ENCODE peak calls at places on chromosomes 5 and 9, in four cellular contexts. L is heart right ventricle, V is left ventricle myocardium inferior, M is body of pancreas. S is an unnamed sample.

GRCh38 chr5:560792-561166 is 36.5 kb upstream of the SLC9A3 start:
- DNase-seq in V (no peak), L (no peak), M (no peak), S (no peak)

GRCh38 chr9:81588148-81588874 is 101.0 kb downstream of the TLE1 start:
- DNase-seq in V (no peak), L (no peak), M (peak; percentile 92), S (no peak)

GRCh38 chr5:54524704-54525103 is 7.1 kb downstream of the SNX18 start:
- DNase-seq in M (peak; percentile 64), V (peak; percentile 41), L (peak; percentile 36), S (no peak)

GRCh38 chr5:6572086-6572824 is 60.6 kb downstream of the NSUN2 start:
- DNase-seq in M (no peak), L (no peak), V (no peak), S (no peak)

GRCh38 chr5:31161772-31162171 is 31.7 kb upstream of the CDH6 start:
- DNase-seq in V (no peak), L (no peak), M (no peak), S (no peak)

GRCh38 chr5:96733771-96734498 is 71.8 kb downstream of the CAST start:
- DNase-seq in M (no peak), L (no peak), V (no peak), S (no peak)

GRCh38 chr5:33937017-33937699 is 972 bp downstream of the RXFP3 start:
- DNase-seq in M (no peak), L (no peak), V (no peak), S (peak; percentile 10)

GRCh38 chr9:95077053-95077765 is 240.3 kb downstream of the FANCC start:
- DNase-seq in V (no peak), L (no peak), M (no peak), S (no peak)

GRCh38 chr9:6007770-6008168 is 7.7 kb downstream of the RANBP6 start:
- DNase-seq in L (peak; percentile 78), M (peak; percentile 85), V (peak; percentile 78), S (peak; percentile 75)

GRCh38 chr9:121876658-121877271 is 216.3 kb downstream of the TTLL11 start:
- DNase-seq in L (no peak), V (peak; percentile 46), M (no peak), S (no peak)

GRCh38 chr5:66134407-66134843 is 9.7 kb upstream of the SREK1 start:
- DNase-seq in L (peak; percentile 5), V (no peak), M (no peak), S (peak; percentile 46)

GRCh38 chr5:116763987-116764866 is 189.6 kb upstream of the SEMA6A start:
- DNase-seq in V (no peak), M (no peak), L (no peak), S (no peak)

GRCh38 chr5:168159425-168159824 is 132.0 kb upstream of the WWC1 start:
- DNase-seq in V (no peak), M (peak; percentile 75), L (no peak), S (no peak)

GRCh38 chr5:39195198-39195826 is 24.1 kb downstream of the FYB1 start:
- DNase-seq in M (no peak), L (no peak), V (no peak), S (no peak)

GRCh38 chr9:132703336-132703735 is 33.1 kb downstream of the GTF3C4 start:
- DNase-seq in M (no peak), L (no peak), V (no peak), S (no peak)

GRCh38 chr9:21334969-21335632 is at the start of gene KLHL9:
- DNase-seq in M (peak; percentile 95), V (peak; percentile 93), L (peak; percentile 94), S (peak; percentile 93)

GRCh38 chr9:124285903-124286291 is 28.1 kb downstream of the NEK6 start:
- DNase-seq in M (peak; percentile 57), L (peak; percentile 73), V (peak; percentile 60), S (peak; percentile 98)

GRCh38 chr5:32172908-32173393 is 1.2 kb downstream of the GOLPH3 start:
- DNase-seq in M (no peak), L (no peak), V (no peak), S (no peak)

GRCh38 chr9:117777823-117778222 is 73.6 kb downstream of the TLR4 start:
- DNase-seq in L (peak; percentile 6), M (no peak), V (no peak), S (no peak)

GRCh38 chr9:116405321-116405720 is 251.7 kb downstream of the PAPPA start:
- DNase-seq in M (no peak), V (no peak), L (no peak), S (no peak)

GRCh38 chr5:11172484-11172883 is 411.4 kb upstream of the DAP start:
- DNase-seq in L (no peak), V (no peak), M (no peak), S (no peak)

GRCh38 chr9:108377881-108378280 is 477.9 kb downstream of the ACTL7B start:
- DNase-seq in M (no peak), L (no peak), V (no peak), S (no peak)

GRCh38 chr9:16138961-16139441 is 586.2 kb downstream of the CCDC171 start:
- DNase-seq in L (peak; percentile 69), V (peak; percentile 72), M (peak; percentile 7), S (no peak)

GRCh38 chr5:136155769-136156168 is 23.1 kb downstream of the SMAD5 start:
- DNase-seq in L (no peak), M (no peak), V (no peak), S (no peak)

GRCh38 chr5:1312206-1312605 is 17.3 kb upstream of the TERT start:
- DNase-seq in V (peak; percentile 10), M (no peak), L (no peak), S (no peak)

GRCh38 chr5:35058395-35058794 is 10.6 kb upstream of the AGXT2 start:
- DNase-seq in L (no peak), M (no peak), V (no peak), S (no peak)

GRCh38 chr5:172525633-172526360 is 71.5 kb upstream of the SH3PXD2B start:
- DNase-seq in V (no peak), L (no peak), M (no peak), S (no peak)

GRCh38 chr5:157976429-157976828 is 117.5 kb upstream of the CLINT1 start:
- DNase-seq in M (no peak), V (no peak), L (no peak), S (no peak)

GRCh38 chr9:20041717-20042116 is 252.9 kb upstream of the SLC24A2 start:
- DNase-seq in V (no peak), L (peak; percentile 9), M (no peak), S (peak; percentile 11)

GRCh38 chr5:14929293-14930065 is 57.9 kb upstream of the ANKH start:
- DNase-seq in V (no peak), M (no peak), L (no peak), S (no peak)

GRCh38 chr9:17930091-17930490 is 351.2 kb downstream of the SH3GL2 start:
- DNase-seq in L (no peak), M (no peak), V (no peak), S (no peak)

GRCh38 chr5:178237431-178238312 is 5.1 kb upstream of the PHYKPL start:
- DNase-seq in V (no peak), L (no peak), M (no peak), S (no peak)

GRCh38 chr5:156354571-156354970 is 27.6 kb downstream of the SGCD start:
- DNase-seq in M (no peak), L (no peak), V (no peak), S (no peak)
- H3K4me3 ChIP-seq in M (no peak overlapping the region), L (no peak overlapping the region), V (no peak overlapping the region), S (no peak overlapping the region)

GRCh38 chr5:149860801-149861322 is 83.7 kb downstream of the PDE6A start:
- DNase-seq in L (no peak), M (no peak), V (no peak), S (no peak)
- H3K27ac ChIP-seq in L (no peak overlapping the region), M (no peak overlapping the region), V (no peak overlapping the region), S (no peak overlapping the region)

DNA sequence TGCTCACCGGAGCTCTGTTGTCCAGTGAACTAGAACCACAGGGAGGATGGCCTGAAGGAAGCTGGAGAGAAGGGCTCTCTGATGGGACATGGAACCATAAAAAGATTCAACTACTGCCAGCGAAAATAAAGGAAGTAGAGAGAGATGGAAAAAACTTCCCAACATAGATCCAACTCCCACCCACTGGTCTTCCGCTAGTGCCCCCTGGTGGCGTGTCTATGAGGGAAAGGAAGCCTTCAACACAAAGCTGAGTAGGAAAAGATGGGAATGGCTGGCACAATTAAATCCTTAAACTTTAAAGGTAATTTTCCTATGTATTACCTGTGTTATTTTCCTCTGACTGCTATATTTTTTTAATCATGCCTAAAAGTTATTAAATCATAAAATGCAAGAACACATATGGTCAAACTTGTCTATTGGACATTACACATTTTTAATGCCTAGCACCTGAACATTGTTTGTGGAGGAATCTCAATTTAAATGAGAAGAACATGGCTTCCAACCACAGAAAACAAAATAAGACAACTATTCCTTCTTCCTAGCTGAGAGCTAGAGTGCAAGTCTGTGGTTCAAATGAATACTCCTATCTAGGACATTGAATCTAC is 51.5 kb downstream of the CEP120 start:
- DNase-seq in M (peak; percentile 64), V (peak; percentile 18), L (peak; percentile 9), S (peak; percentile 24)
- TF ChIP-seq CTCF in M (peak; percentile 37), V (peak; percentile 59), L (peak; percentile 56), S (peak; percentile 51)

GRCh38 chr5:112253478-112254250 is 165.4 kb downstream of the EPB41L4A start:
- DNase-seq in M (no peak), L (peak; percentile 61), V (peak; percentile 25), S (no peak)
- H3K4me3 ChIP-seq in M (no peak overlapping the region), L (no peak overlapping the region), V (no peak overlapping the region), S (no peak overlapping the region)

GRCh38 chr9:93124793-93125192 is 9.3 kb downstream of the NINJ1 start:
- DNase-seq in V (no peak), L (no peak), M (no peak), S (no peak)
- H3K27ac ChIP-seq in V (no peak overlapping the region), L (no peak overlapping the region), M (no peak overlapping the region), S (no peak overlapping the region)

DNA sequence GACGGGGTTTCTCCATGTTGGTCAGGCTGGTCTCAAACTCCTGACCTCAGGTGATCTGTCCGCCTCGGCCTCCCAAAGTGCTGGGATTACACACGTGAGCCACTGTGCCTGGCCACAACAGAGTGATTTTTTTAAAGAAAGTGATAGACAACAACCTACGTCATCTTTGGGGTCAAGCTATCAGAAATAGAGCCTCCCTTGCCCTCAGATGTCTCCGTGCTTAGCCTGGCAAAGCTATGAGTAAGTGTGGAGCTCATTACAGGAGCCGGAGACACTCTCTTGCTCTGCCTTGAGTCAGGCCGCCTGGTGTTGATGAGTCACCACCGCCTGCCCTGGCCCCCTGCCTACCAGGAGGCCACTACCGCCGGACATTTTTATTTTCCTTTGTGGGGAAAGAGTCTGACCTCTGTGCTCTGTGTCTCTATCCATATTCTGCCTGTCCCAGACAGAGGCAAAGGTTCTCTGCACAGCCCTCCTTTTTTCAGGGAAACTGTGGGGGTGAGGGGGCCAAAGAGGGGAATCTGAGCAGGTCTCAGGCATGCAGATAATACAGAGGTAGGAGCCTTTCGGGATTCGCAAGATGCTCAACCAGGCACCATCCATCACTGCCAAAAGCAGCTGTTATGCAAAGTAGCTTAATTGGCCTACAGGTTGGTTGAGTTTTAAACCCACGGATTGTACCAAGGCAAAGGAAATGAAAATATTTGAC is 123.7 kb upstream of the CPEB4 start:
- DNase-seq in M (peak; percentile 90), L (peak; percentile 79), V (peak; percentile 78), S (peak; percentile 95)
- TF ChIP-seq CTCF in M (no peak), L (no peak), V (peak; percentile 28), S (no peak)

GRCh38 chr5:164741376-164741775 is 1236.0 kb downstream of the MAT2B start:
- DNase-seq in L (no peak), M (no peak), V (no peak), S (no peak)
- H3K4me3 ChIP-seq in L (no peak overlapping the region), M (no peak overlapping the region), V (no peak overlapping the region), S (no peak overlapping the region)

GRCh38 chr9:33460854-33461253 is 12.9 kb downstream of the NOL6 start:
- DNase-seq in V (no peak), M (no peak), L (no peak), S (no peak)
- H3K27ac ChIP-seq in V (no peak overlapping the region), M (no peak overlapping the region), L (no peak overlapping the region), S (no peak overlapping the region)

S was measured in cardiac muscle cell.